ENCODE peak calls at places on chromosomes 11 and 22, in four cellular contexts. G is GM12878, K is K562, S is HepG2. M is an unnamed sample.

GRCh38 chr22:39490966-39491680 is 11.0 kb upstream of the MIEF1 start:
- DNase-seq in S (no peak), G (no peak), K (no peak), M (no peak)

GRCh38 chr11:116901211-116901610 is 63.8 kb upstream of the APOA1 start:
- DNase-seq in K (no peak), G (no peak), S (no peak), M (no peak)

GRCh38 chr11:35066783-35067476 is 72.0 kb upstream of the CD44 start:
- DNase-seq in K (no peak), G (no peak), S (no peak), M (no peak)

GRCh38 chr11:63602296-63602695 is 11.9 kb downstream of the PLAAT3 start:
- DNase-seq in K (no peak), G (no peak), S (no peak), M (no peak)

GRCh38 chr11:123238297-123238696 is 43.2 kb upstream of the CLMP start:
- DNase-seq in K (no peak), S (no peak), G (no peak), M (no peak)

GRCh38 chr11:110724358-110724757 is 12.1 kb upstream of the ARHGAP20 start:
- DNase-seq in K (no peak), S (no peak), G (no peak), M (no peak)

GRCh38 chr11:70524096-70524922 is 126.0 kb downstream of the CTTN start:
- DNase-seq in K (no peak), S (no peak), G (no peak), M (no peak)

GRCh38 chr11:86740628-86741488 is 59.5 kb upstream of the PRSS23 start:
- DNase-seq in S (peak), K (peak), G (no peak), M (peak)

GRCh38 chr11:105192115-105192514 is 52.5 kb upstream of the CARD18 start:
- DNase-seq in G (no peak), K (no peak), S (no peak), M (no peak)

GRCh38 chr11:123450593-123450992 is 20.5 kb downstream of the GRAMD1B start:
- DNase-seq in K (no peak), G (no peak), S (no peak), M (no peak)

GRCh38 chr11:63614136-63614664 is at the start of gene PLAAT3:
- DNase-seq in S (no peak), K (peak), G (no peak), M (peak)

GRCh38 chr11:69774354-69775162 is 583 bp downstream of the FGF4 start:
- DNase-seq in K (no peak), S (no peak), G (no peak), M (no peak)

GRCh38 chr11:101478587-101479375 is 105.0 kb downstream of the TRPC6 start:
- DNase-seq in S (no peak), K (no peak), G (no peak), M (no peak)

GRCh38 chr11:120180571-120181445 is 30.0 kb upstream of the OAF start:
- DNase-seq in G (no peak), S (peak), K (no peak), M (no peak)

GRCh38 chr22:47400701-47401591 is 638.5 kb downstream of the TBC1D22A start:
- DNase-seq in G (no peak), K (no peak), S (no peak), M (no peak)

GRCh38 chr11:1198766-1199688 is 23.8 kb upstream of the MUC5B start:
- DNase-seq in S (no peak), K (peak), G (no peak), M (no peak)

GRCh38 chr11:33867566-33867965 is 24.3 kb downstream of the LMO2 start:
- DNase-seq in G (no peak), K (no peak), S (no peak), M (no peak)

GRCh38 chr11:3158821-3159220 is 6.3 kb downstream of the OSBPL5 start:
- DNase-seq in G (no peak), K (no peak), S (no peak), M (no peak)

GRCh38 chr11:112162761-112163669 is 879 bp downstream of the IL18 start:
- DNase-seq in K (no peak), G (no peak), S (peak), M (no peak)

GRCh38 chr11:24866743-24867142 is 369.9 kb downstream of the LUZP2 start:
- DNase-seq in S (no peak), K (no peak), G (no peak), M (no peak)

GRCh38 chr22:26324150-26324549 is 104.9 kb upstream of the ASPHD2 start:
- DNase-seq in G (no peak), K (no peak), S (no peak), M (no peak)

GRCh38 chr22:46941958-46942815 is 179.7 kb downstream of the TBC1D22A start:
- DNase-seq in K (no peak), G (no peak), S (no peak), M (no peak)

GRCh38 chr22:42172385-42173172 is 42.0 kb upstream of the CYP2D6 start:
- DNase-seq in S (peak), K (no peak), G (no peak), M (no peak)

GRCh38 chr11:86940122-86940777 is 14.9 kb downstream of the FZD4 start:
- DNase-seq in S (peak), K (peak), G (no peak), M (peak)

GRCh38 chr11:88535916-88536547 is 198.5 kb upstream of the CTSC start:
- DNase-seq in G (no peak), S (peak), K (no peak), M (no peak)

GRCh38 chr22:18044548-18045271 is 20.3 kb upstream of the MICAL3 start:
- DNase-seq in K (no peak), G (no peak), S (peak), M (no peak)

GRCh38 chr11:3158131-3158591 is 6.9 kb downstream of the OSBPL5 start:
- DNase-seq in S (no peak), G (no peak), K (no peak), M (no peak)

GRCh38 chr11:57545883-57546282 is 8.5 kb downstream of the SMTNL1 start:
- DNase-seq in G (no peak), K (no peak), S (no peak), M (no peak)

GRCh38 chr22:20116951-20117645 is at the start of gene TRMT2A:
- DNase-seq in K (peak), G (peak), S (peak), M (peak)

GRCh38 chr22:20115691-20116375 is at the start of gene RANBP1:
- DNase-seq in S (no peak), G (no peak), K (peak), M (no peak)

GRCh38 chr22:20117656-20118571 is 888 bp upstream of the TRMT2A start:
- DNase-seq in S (no peak), K (peak), G (no peak), M (no peak)

GRCh38 chr22:20114506-20115475 is 1.1 kb upstream of the RANBP1 start:
- DNase-seq in K (no peak), S (no peak), G (no peak), M (no peak)

GRCh38 chr22:20116376-20116950 is 559 bp downstream of the RANBP1 start:
- DNase-seq in K (peak), S (no peak), G (no peak), M (no peak)
- TF ChIP-seq FOXK2 in K (no peak), S (no peak), G (no peak), M (no peak)

GRCh38 chr11:26703792-26704191 is 18.1 kb downstream of the SLC5A12 start:
- DNase-seq in K (no peak), G (no peak), S (no peak), M (no peak)
- TF ChIP-seq BHLHE40 in K (no peak), G (no peak), S (no peak), M (no peak)

GRCh38 chr22:24405631-24406321 is 21.6 kb upstream of the ADORA2A start:
- DNase-seq in G (no peak), K (no peak), S (no peak), M (no peak)

GRCh38 chr22:24406322-24407277 is 20.8 kb upstream of the ADORA2A start:
- DNase-seq in S (no peak), K (peak), G (no peak), M (no peak)

GRCh38 chr22:24408630-24409029 is 18.8 kb upstream of the ADORA2A start:
- DNase-seq in K (no peak), G (no peak), S (no peak), M (no peak)

GRCh38 chr22:24407884-24408283 is 19.5 kb upstream of the ADORA2A start:
- DNase-seq in G (no peak), K (no peak), S (no peak), M (no peak)

GRCh38 chr22:24407278-24407665 is 20.1 kb upstream of the ADORA2A start:
- DNase-seq in S (no peak), K (no peak), G (no peak), M (no peak)
- TF ChIP-seq FOXK2 in S (no peak), K (no peak), G (no peak), M (no peak)

GRCh38 chr11:64752106-64752970 is 7.4 kb downstream of the PYGM start:
- DNase-seq in S (no peak), G (no peak), K (no peak), M (no peak)

GRCh38 chr11:64754124-64754918 is 5.5 kb downstream of the PYGM start:
- DNase-seq in S (no peak), G (no peak), K (peak), M (no peak)

GRCh38 chr11:64753019-64753379 is 6.8 kb downstream of the PYGM start:
- DNase-seq in K (no peak), S (no peak), G (no peak), M (no peak)

GRCh38 chr11:64754919-64755662 is 4.7 kb downstream of the PYGM start:
- DNase-seq in S (no peak), G (no peak), K (no peak), M (no peak)

GRCh38 chr11:64753380-64754123 is 6.2 kb downstream of the PYGM start:
- DNase-seq in S (no peak), G (no peak), K (peak), M (no peak)
- TF ChIP-seq BHLHE40 in S (no peak), G (no peak), K (no peak), M (no peak)

GRCh38 chr11:76592025-76592914 is 78.3 kb downstream of the LRRC32 start:
- DNase-seq in K (peak), S (no peak), G (no peak), M (no peak)
- TF ChIP-seq FOXK2 in K (no peak), S (no peak), G (no peak), M (no peak)

DNA sequence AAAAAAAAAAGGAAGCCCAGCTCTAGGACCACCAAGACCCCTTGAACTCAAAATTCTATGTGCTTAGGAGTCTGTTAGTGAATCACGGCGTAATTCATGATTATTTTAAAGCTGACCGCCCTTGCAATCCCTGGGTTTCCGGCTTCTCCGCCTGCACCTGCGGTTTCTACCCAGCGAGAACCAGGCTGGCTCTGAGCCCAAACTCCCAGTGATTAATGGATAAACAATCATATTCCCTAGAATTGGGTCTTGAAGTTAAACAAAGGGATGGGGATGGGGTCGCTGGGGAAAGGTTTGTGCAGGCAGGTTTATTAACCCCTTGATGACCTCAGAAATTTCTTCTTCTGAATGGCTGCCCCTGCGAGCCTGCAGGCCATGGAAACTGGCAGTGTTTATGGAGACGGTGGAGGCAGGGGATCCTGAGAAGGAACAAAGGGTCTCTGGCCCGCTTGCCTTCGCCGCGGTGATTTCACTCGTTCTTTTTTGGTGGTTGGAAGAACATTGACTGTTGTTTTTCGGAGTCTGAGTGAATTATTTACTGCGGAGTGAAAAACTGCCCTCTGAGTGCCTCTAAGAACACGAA is 1000.4 kb downstream of the BRD1 start:
- DNase-seq in S (no peak), K (no peak), G (no peak), M (no peak)
- TF ChIP-seq BHLHE40 in S (no peak), K (no peak), G (no peak), M (no peak)

DNA sequence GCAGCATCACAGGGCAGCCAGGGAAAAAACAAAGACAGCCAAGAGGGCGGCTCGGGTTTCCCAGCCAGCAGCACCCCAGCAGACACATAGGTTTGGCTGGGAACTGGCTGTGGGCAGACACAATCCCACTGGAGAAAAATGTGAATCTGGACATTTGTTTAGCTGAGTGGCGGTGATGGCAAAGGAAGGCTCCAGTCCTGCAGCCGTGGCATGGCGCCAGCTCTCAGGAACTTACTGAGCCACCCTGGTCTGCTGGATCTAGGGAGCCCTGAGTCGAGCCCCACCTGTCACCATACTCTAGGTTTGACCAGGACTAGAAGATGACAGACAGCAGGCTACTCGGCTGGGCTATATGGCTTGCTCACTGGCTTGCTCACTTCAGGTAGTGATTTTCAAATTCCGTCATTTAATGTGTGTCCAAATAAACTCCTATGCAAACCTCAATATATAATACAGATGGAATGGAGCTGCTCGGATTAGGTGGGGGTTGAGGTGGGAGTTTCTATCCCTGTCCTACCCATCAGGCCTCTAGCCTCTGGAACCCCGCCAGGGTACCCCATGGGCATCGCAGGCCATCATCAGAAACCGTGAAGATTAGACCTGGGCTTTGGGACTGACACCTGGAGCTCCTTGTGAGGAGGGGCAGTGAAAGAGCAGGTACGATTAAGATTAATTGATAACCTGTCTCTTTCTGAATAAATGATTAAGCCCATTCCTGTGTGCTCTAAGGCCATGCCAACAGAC is 42.6 kb downstream of the GALNT18 start:
- DNase-seq in G (no peak), K (no peak), S (no peak), M (no peak)
- TF ChIP-seq FOXK2 in G (no peak), K (no peak), S (no peak), M (no peak)